ENCODE peak calls at places on chromosome 7, in five cellular contexts. I is activated CD4-positive, alpha-beta T cell treated with anti-CD3 and anti-CD28 coated beads for 48 hours; E is HEK293T; W is sciatic nerve; C is heart left ventricle. K is an unnamed sample.

GRCh38 chr7:1886361-1887064 is 216.4 kb downstream of the ELFN1 start:
- DNase-seq in I (no peak), E (no peak), W (no peak), C (peak), K (no peak)

GRCh38 chr7:89780291-89780690 is 374.0 kb upstream of the STEAP1 start:
- DNase-seq in I (no peak), E (no peak), W (no peak), C (no peak), K (no peak)

GRCh38 chr7:1136841-1137516 is 23.0 kb downstream of the ZFAND2A start:
- DNase-seq in I (no peak), E (no peak), W (peak), C (no peak), K (no peak)

GRCh38 chr7:98286701-98287485 is 5.4 kb downstream of the BRI3 start:
- DNase-seq in I (no peak), E (no peak), W (no peak), C (peak), K (peak)

GRCh38 chr7:67019562-67020390 is 23.1 kb downstream of the TYW1 start:
- DNase-seq in I (no peak), E (no peak), W (no peak), C (no peak), K (peak)

GRCh38 chr7:151780626-151781025 is 96.3 kb downstream of the PRKAG2 start:
- DNase-seq in I (no peak), E (no peak), W (no peak), C (peak), K (no peak)

GRCh38 chr7:102279537-102280400 is 6.9 kb upstream of the SH2B2 start:
- DNase-seq in I (peak), E (peak), W (no peak), C (peak), K (peak)

GRCh38 chr7:39621261-39621660 is 2.1 kb upstream of the RALA start:
- DNase-seq in I (no peak), E (no peak), W (no peak), C (no peak), K (no peak)

GRCh38 chr7:77698042-77698625 is 1.9 kb downstream of the RSBN1L start:
- DNase-seq in I (no peak), E (no peak), W (no peak), C (no peak), K (no peak)

GRCh38 chr7:131231381-131232220 is 96.1 kb upstream of the MKLN1 start:
- DNase-seq in I (peak), E (no peak), W (peak), C (peak), K (no peak)

GRCh38 chr7:7321681-7322080 is 139.3 kb downstream of the C1GALT1 start:
- DNase-seq in I (no peak), E (no peak), W (no peak), C (no peak), K (no peak)

GRCh38 chr7:104530243-104530642 is 201.8 kb downstream of the LHFPL3 start:
- DNase-seq in I (no peak), E (peak), W (no peak), C (no peak), K (no peak)

GRCh38 chr7:133871757-133872156 is 255.4 kb upstream of the LRGUK start:
- DNase-seq in I (no peak), E (no peak), W (no peak), C (no peak), K (no peak)

GRCh38 chr7:5424689-5425506 is 1.3 kb upstream of the TNRC18 start:
- DNase-seq in I (peak), E (no peak), W (peak), C (peak), K (peak)